ENCODE peak calls at places on chromosomes 13 and 19, in six cellular contexts. Q is H9, O is neuronal stem cell, E is H1, H is trophoblast cell, G is mesendoderm. I is an unnamed sample. For H3K4me1, the result is how much of the 10 kb centered on the place peaks cover.

GRCh38 chr13:57627663-57628062 is 3.9 kb upstream of the PCDH17 start:
- DNase-seq in E (no peak), H (peak), O (no peak), G (no peak), Q (no peak), I (peak)

GRCh38 chr19:5542665-5543064 is 25.1 kb downstream of the TINCR start:
- DNase-seq in H (no peak), E (no peak), O (no peak), G (peak), Q (no peak), I (no peak)

GRCh38 chr19:56367829-56368711 is 25.3 kb downstream of the ZNF582 start:
- DNase-seq in Q (peak), G (peak), O (peak), E (peak), H (peak), I (peak)

GRCh38 chr19:7679017-7679720 is 1.5 kb upstream of the TRAPPC5 start:
- DNase-seq in E (no peak), H (peak), G (no peak), Q (no peak), O (no peak), I (peak)

GRCh38 chr13:87080100-87080779 is 590.9 kb upstream of the SLITRK5 start:
- DNase-seq in G (no peak), H (no peak), Q (no peak), O (no peak), E (no peak), I (no peak)

GRCh38 chr13:106417467-106418110 is 117.9 kb downstream of the EFNB2 start:
- DNase-seq in E (no peak), O (no peak), G (no peak), Q (peak), H (peak), I (no peak)

GRCh38 chr13:80695841-80696240 is 354.9 kb upstream of the SPRY2 start:
- DNase-seq in E (no peak), G (peak), H (no peak), O (no peak), Q (no peak), I (no peak)

GRCh38 chr19:30564551-30565011 is 192.4 kb downstream of the ZNF536 start:
- DNase-seq in E (no peak), G (no peak), O (no peak), Q (peak), H (no peak), I (no peak)

GRCh38 chr13:29101404-29101803 is 281.3 kb downstream of the MTUS2 start:
- DNase-seq in O (no peak), Q (no peak), G (no peak), H (no peak), E (no peak), I (no peak)

GRCh38 chr13:112976526-112976925 is 7.5 kb downstream of the MCF2L start:
- DNase-seq in Q (no peak), O (no peak), H (no peak), E (no peak), G (no peak), I (no peak)

GRCh38 chr19:37977391-37977790 is 70.4 kb downstream of the SIPA1L3 start:
- DNase-seq in O (no peak), G (no peak), Q (no peak), H (no peak), E (no peak), I (no peak)
- H4K8ac ChIP-seq in O (no peak), G (no peak), Q (no peak), H (no peak), E (no peak), I (peak)

DNA sequence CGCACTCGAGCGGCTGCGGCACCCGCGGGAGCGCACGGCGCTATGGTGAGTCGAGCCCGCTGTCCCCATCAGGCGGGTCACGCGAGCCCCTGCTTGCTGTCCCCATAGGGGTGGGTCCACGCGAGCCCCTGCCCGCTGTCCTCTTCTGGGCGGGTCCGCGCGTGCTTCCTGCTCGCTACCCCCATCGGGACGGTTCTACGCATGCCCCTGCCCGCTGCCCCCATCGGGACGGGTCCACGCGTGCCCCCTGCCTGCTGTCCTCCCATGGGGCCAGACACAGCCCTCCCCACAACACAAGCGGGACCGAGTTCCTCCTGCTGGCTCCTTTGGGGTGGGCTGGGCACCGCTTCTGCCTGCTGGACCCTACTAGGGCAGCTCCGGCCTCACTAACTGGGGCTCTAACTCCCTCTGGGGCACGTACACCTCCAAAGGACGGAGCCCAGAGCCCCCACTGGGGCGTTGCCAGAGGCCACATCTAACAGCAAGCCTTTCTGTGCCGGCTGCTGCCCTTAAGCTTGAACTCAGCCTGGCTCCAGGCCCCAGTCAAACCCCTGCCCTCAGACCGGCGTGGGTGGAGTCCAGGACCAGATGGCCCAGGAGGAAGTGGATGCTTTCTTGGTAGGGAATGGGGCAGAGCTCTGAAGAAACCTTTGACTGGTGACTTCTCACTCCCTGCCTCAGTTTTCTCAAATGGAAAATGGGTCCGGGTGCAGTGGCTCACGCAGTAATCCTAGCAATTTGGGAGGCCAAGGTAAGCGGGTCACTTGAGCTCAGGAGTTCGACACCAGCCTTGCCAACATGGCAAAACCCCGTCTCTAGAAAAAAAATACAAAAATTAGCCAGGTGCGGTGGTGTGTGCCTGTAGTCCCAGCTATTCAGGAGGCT is 722 bp downstream of the COLGALT1 start:
- DNase-seq in Q (peak), O (peak), H (peak), E (peak), G (peak), I (peak)
- H2AK5ac ChIP-seq in Q (no peak), O (peak), H (peak), E (no peak), G (no peak), I (no peak)

DNA sequence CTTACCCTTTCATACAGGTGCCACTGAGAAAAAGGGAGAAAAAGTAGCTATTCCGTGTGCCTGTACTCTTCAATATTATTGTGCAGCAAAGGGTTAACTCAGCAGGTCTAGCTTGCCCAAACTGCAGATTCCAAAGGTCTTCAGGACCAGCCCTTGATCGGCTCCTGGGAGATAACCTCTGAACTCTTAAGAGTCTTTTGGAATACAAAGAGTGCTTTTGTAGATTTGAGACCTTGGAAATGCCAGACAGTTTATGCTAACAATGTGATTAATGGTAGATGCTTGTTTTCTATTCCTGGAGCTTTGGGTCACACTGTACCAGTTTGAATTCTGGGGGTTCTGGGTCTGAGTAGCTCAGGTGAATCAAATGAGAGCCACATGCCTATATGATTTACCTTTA is 844.7 kb upstream of the MIR17HG start:
- DNase-seq in G (peak), Q (no peak), E (no peak), O (no peak), H (no peak), I (no peak)
- H3K4me1 ChIP-seq in G (under half), Q (under half), E (under half), O (under half), H (under half), I (under half)

DNA sequence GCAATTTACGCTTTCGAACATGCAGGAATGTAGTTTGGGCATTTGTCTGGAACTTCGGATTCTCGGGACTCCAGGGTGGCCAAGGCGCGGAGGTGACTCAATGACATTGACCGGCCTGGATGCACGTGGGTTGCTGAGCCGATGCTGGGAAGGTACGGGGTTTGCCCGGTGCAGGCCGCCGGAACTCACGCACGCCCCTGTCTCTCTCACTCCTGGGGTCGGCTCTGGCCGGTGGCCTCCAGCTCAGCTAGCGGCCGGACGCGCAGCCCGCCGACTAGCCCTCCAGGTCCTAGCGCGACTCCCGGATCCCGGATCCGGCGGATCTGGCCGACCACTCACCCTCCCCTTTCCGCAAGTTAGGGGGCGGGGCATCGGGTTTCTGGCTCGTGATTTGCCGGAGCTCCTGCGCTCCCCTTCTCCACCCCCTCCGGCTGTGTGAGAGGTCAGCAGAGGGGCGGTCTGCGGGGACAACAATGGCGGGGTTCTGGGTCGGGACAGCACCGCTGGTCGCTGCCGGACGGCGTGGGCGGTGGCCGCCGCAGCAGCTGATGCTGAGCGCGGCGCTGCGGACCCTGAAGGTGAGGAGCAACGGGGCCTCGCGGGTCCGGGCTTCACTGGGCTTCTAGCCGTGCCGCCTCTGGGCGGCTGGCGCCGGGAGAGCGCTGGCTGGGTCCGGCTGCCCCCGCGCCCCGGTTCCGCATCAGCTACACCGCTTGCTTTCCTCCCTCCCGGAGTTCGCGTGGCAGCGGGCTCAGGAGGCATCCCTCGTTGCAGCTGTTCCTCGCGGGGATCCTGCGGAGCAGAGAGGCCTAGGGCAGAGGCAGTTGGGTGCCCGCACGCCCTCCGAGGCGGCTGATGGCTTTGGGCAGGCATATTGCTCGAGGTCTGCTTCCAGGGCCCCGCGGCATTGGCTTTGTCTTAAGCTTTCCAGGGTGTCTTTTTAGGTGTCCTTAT is at the start of gene PCCA:
- DNase-seq in O (peak), E (peak), H (peak), G (peak), Q (peak), I (peak)
- H4K8ac ChIP-seq in O (no peak), E (peak), H (peak), G (no peak), Q (no peak), I (peak)

DNA sequence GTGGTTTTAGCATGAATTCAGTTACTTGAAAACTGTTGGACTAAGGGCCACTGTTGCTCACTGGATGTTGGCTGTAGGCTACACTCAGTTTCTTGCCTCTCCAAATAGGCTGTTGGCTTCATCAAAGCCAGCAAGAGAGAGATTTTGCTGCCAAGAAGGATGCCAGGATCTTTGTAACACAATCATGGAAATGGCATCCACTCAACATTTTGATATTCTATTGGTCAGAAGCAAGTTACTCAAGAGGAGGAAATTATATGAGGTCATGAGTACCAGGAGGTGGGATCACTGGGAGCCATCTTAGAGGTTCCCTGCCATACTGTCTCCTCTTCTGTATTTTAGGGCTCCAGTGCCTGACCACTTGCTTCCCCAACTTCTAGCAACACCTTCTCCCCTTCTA is 30.6 kb downstream of the SYDE1 start:
- DNase-seq in O (no peak), E (no peak), G (no peak), Q (no peak), H (peak), I (peak)
- H2AK5ac ChIP-seq in O (no peak), E (no peak), G (no peak), Q (no peak), H (no peak), I (no peak)

DNA sequence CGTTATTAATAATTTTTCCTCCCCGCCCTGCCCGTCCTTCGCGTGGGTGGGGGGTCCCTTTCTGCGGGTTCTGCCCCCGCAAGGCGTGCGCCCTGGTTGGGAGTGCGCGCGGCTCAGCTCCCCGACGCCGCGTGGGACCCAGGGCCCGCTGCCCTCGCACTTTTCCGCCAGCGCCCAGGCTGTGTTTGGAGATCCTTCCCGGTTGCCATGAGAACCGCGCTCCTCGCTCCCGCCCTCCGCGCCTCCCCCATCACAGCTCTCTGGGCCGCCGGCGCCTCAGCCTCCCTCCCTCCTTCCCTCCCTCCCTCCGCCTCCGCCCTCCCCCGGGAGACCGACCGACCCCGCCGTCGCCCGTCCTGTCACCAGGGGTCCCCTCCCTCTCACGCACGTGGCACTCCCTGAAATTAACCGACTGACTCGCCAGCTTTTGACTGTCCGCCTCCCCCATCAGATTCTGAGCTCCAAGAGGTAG is 2.4 kb upstream of the SSBP4 start:
- DNase-seq in Q (peak), G (peak), H (peak), E (peak), O (peak), I (peak)
- H3K4me1 ChIP-seq in Q (under half), G (under half), H (under half), E (under half), O (half or more), I (half or more)

DNA sequence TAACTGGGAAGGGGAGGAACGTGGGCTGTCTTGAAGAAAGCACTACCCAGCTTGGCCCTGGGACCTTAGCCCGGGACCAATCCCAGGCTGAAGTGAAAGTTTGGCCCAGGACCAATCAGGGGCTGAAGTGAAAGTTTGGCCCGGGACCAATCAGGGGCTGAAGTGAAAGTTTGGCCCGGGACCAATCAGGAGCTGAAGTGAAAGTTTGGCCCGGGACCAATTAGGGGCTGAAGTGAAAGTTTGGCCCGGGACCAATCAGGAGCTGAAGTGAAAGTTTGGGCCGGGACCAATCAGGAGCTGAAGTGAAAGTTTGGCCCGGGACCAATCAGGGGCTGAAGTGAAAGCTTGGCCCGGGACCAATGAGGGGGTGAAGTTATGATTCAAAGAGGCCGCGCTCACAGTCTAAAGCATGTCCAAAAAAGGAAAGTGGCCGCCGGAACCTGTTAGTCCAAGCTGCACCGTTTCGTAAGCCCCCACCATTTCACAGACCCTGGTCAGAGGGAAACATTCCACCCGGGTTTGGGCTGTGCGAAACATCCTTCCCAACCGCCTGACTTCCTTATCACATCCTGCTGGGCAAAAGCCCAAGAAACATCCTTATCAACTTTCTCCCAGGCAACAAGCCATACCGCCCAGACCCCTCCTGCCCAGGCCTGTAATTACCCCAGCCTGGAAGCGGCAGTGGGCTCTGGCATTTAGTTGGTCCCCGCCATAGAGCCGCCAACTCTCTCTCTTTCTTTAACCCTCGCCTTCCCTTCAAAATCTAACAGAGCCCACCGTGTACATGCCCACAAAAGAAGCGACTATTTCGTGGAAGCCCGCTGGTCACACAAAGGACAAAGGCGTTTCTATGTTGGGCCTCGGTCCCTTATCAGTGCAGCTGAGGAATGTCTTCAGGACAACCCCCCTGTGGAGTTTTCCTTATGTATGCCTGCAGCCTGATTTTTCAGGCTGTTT is 1.1 kb downstream of the ZNF850 start:
- DNase-seq in E (peak), Q (peak), G (peak), O (peak), H (peak), I (peak)
- H4K8ac ChIP-seq in E (peak), Q (no peak), G (no peak), O (no peak), H (peak), I (no peak)

GRCh38 chr19:44687898-44688297 is 11.1 kb upstream of the CEACAM16 start:
- DNase-seq in E (no peak), H (no peak), G (no peak), Q (no peak), O (no peak), I (no peak)

GRCh38 chr19:44685877-44686276 is 13.1 kb upstream of the CEACAM16 start:
- DNase-seq in Q (no peak), H (no peak), E (no peak), G (no peak), O (no peak), I (peak)

GRCh38 chr19:44689290-44690130 is 9.4 kb upstream of the CEACAM16 start:
- DNase-seq in H (peak), Q (peak), G (peak), O (peak), E (peak), I (peak)

GRCh38 chr19:44684892-44685847 is 13.8 kb upstream of the CEACAM16 start:
- DNase-seq in E (no peak), Q (peak), O (peak), G (peak), H (no peak), I (peak)

GRCh38 chr19:44686896-44687295 is 12.1 kb upstream of the CEACAM16 start:
- DNase-seq in Q (no peak), O (no peak), G (no peak), H (no peak), E (no peak), I (no peak)
- H2AK5ac ChIP-seq in Q (no peak), O (no peak), G (no peak), H (no peak), E (no peak), I (no peak)

GRCh38 chr19:15292847-15293582 is 39.3 kb downstream of the BRD4 start:
- DNase-seq in G (no peak), H (no peak), Q (no peak), E (no peak), O (no peak), I (no peak)
- H3K4me1 ChIP-seq in G (under half), H (under half), Q (under half), E (under half), O (under half), I (under half)